ENCODE peak calls at places on chromosomes 7 and 10, in seven cellular contexts. S, U, A, R, Z, Q and K are unnamed samples.

GRCh38 chr10:31582365-31583052 is 263.5 kb downstream of the ZEB1 start:
- DNase-seq in Z (no peak), S (no peak), A (no peak), Q (no peak), U (no peak), R (peak), K (no peak)

GRCh38 chr10:30454744-30455498 is 20.9 kb downstream of the MAP3K8 start:
- DNase-seq in U (no peak), R (peak), S (no peak), A (no peak), Z (no peak), Q (peak), K (no peak)

GRCh38 chr7:12757443-12757842 is 70.0 kb downstream of the ARL4A start:
- DNase-seq in R (peak), S (no peak), Q (peak), Z (no peak), A (no peak), U (no peak), K (no peak)

GRCh38 chr7:105678811-105679495 is 97.7 kb upstream of the EFCAB10 start:
- DNase-seq in S (no peak), Q (no peak), R (no peak), A (no peak), Z (no peak), U (peak), K (no peak)

GRCh38 chr7:74043523-74043951 is 15.6 kb downstream of the ELN start:
- DNase-seq in U (no peak), A (no peak), R (no peak), Q (no peak), Z (no peak), S (no peak), K (no peak)

GRCh38 chr7:11185179-11185578 is 211.5 kb downstream of the PHF14 start:
- DNase-seq in Q (no peak), S (no peak), R (no peak), A (no peak), Z (no peak), U (no peak), K (no peak)

GRCh38 chr10:19891429-19891828 is 75.2 kb downstream of the PLXDC2 start:
- DNase-seq in R (no peak), Z (no peak), Q (no peak), S (no peak), A (no peak), U (no peak), K (no peak)

GRCh38 chr10:124624456-124624855 is 119.7 kb downstream of the FAM53B start:
- DNase-seq in Q (no peak), A (no peak), R (no peak), U (no peak), Z (no peak), S (no peak), K (no peak)

GRCh38 chr7:2954433-2954853 is 89.2 kb downstream of the CARD11 start:
- DNase-seq in R (no peak), U (no peak), Z (no peak), A (no peak), S (no peak), Q (no peak), K (no peak)

GRCh38 chr7:105896407-105896842 is 20.0 kb upstream of the ATXN7L1 start:
- DNase-seq in U (no peak), R (no peak), S (no peak), Q (no peak), A (peak), Z (no peak), K (no peak)

GRCh38 chr7:27745064-27745583 is 5.2 kb downstream of the TAX1BP1 start:
- DNase-seq in U (no peak), R (peak), Q (peak), S (no peak), A (no peak), Z (no peak), K (no peak)

GRCh38 chr7:88200793-88201192 is 19.0 kb downstream of the SRI start:
- DNase-seq in Q (no peak), R (no peak), S (no peak), U (peak), Z (no peak), A (peak), K (no peak)

GRCh38 chr10:17074548-17074860 is 55.1 kb downstream of the CUBN start:
- DNase-seq in Q (no peak), S (no peak), R (peak), U (no peak), Z (no peak), A (no peak), K (no peak)

GRCh38 chr7:128347573-128348147 is 4.0 kb upstream of the RBM28 start:
- DNase-seq in R (peak), Q (no peak), A (no peak), S (no peak), Z (no peak), U (peak), K (no peak)

GRCh38 chr7:47508389-47509380 is 73.2 kb downstream of the TNS3 start:
- DNase-seq in S (no peak), Q (no peak), Z (no peak), R (peak), U (no peak), A (no peak), K (no peak)

GRCh38 chr7:149729983-149730801 is 43.2 kb downstream of the ZNF467 start:
- DNase-seq in R (no peak), A (no peak), U (no peak), Q (no peak), Z (no peak), S (no peak), K (no peak)

GRCh38 chr7:121020652-121021051 is 32.1 kb downstream of the CPED1 start:
- DNase-seq in Q (peak), U (no peak), S (no peak), R (peak), A (no peak), Z (no peak), K (no peak)

GRCh38 chr10:111125102-111125501 is 48.3 kb downstream of the ADRA2A start:
- DNase-seq in U (no peak), R (no peak), A (no peak), Z (no peak), S (no peak), Q (no peak), K (no peak)

GRCh38 chr7:17095001-17095574 is 203.4 kb upstream of the AHR start:
- DNase-seq in R (peak), S (no peak), Z (no peak), Q (peak), U (no peak), A (no peak), K (no peak)

GRCh38 chr10:111338798-111339197 is 262.0 kb downstream of the ADRA2A start:
- DNase-seq in U (no peak), Z (no peak), S (peak), Q (no peak), A (no peak), R (no peak), K (no peak)

GRCh38 chr7:80165177-80165576 is 30.5 kb downstream of the GNAI1 start:
- DNase-seq in A (no peak), U (no peak), Z (no peak), Q (no peak), S (no peak), R (no peak), K (no peak)